ENCODE peak calls at places on chromosomes 7 and 10, in eight cellular contexts. One of them, this sample, is unnamed.

GRCh38 chr7:982511-983181 is at the start of gene CYP2W1:
- DNase-seq in KBM-7: no peak
- DNase-seq in neural progenitor cell: peak; percentile 50
- DNase-seq in T-helper 9 cell: no peak
- DNase-seq in nephron progenitor cell: no peak
- DNase-seq in Peyer's patch: no peak
- DNase-seq in tibial nerve: no peak
- DNase-seq in heart right ventricle: no peak
- DNase-seq in this sample: no peak

GRCh38 chr10:85791846-85792532 is 574.6 kb downstream of the GRID1 start:
- DNase-seq in KBM-7: peak; percentile 21
- DNase-seq in Peyer's patch: no peak
- DNase-seq in tibial nerve: no peak
- DNase-seq in T-helper 9 cell: no peak
- DNase-seq in nephron progenitor cell: no peak
- DNase-seq in heart right ventricle: no peak
- DNase-seq in neural progenitor cell: peak; percentile 30
- DNase-seq in this sample: no peak

GRCh38 chr10:110919971-110920881 is 822 bp downstream of the SHOC2 start:
- DNase-seq in heart right ventricle: peak; percentile 38
- DNase-seq in Peyer's patch: peak; percentile 63
- DNase-seq in nephron progenitor cell: no peak
- DNase-seq in KBM-7: peak; percentile 83
- DNase-seq in T-helper 9 cell: peak; percentile 3
- DNase-seq in tibial nerve: no peak
- DNase-seq in neural progenitor cell: peak; percentile 70
- DNase-seq in this sample: peak; percentile 69

GRCh38 chr10:35754489-35754888 is 112.4 kb upstream of the FZD8 start:
- DNase-seq in heart right ventricle: no peak
- DNase-seq in T-helper 9 cell: no peak
- DNase-seq in neural progenitor cell: no peak
- DNase-seq in KBM-7: no peak
- DNase-seq in tibial nerve: no peak
- DNase-seq in Peyer's patch: no peak
- DNase-seq in nephron progenitor cell: no peak
- DNase-seq in this sample: no peak

GRCh38 chr10:124166431-124167125 is 73.2 kb upstream of the CHST15 start:
- DNase-seq in neural progenitor cell: no peak
- DNase-seq in Peyer's patch: no peak
- DNase-seq in T-helper 9 cell: no peak
- DNase-seq in nephron progenitor cell: no peak
- DNase-seq in KBM-7: no peak
- DNase-seq in tibial nerve: no peak
- DNase-seq in heart right ventricle: no peak
- DNase-seq in this sample: no peak

GRCh38 chr7:37833107-37833817 is 15.1 kb upstream of the NME8 start:
- DNase-seq in heart right ventricle: peak; percentile 19
- DNase-seq in Peyer's patch: no peak
- DNase-seq in tibial nerve: no peak
- DNase-seq in neural progenitor cell: peak; percentile 81
- DNase-seq in nephron progenitor cell: peak; percentile 56
- DNase-seq in KBM-7: peak; percentile 30
- DNase-seq in T-helper 9 cell: peak; percentile 11
- DNase-seq in this sample: peak; percentile 74

GRCh38 chr7:22373388-22373787 is 16.4 kb upstream of the RAPGEF5 start:
- DNase-seq in nephron progenitor cell: no peak
- DNase-seq in T-helper 9 cell: no peak
- DNase-seq in heart right ventricle: no peak
- DNase-seq in neural progenitor cell: no peak
- DNase-seq in KBM-7: no peak
- DNase-seq in tibial nerve: no peak
- DNase-seq in Peyer's patch: no peak
- DNase-seq in this sample: no peak

GRCh38 chr10:58637372-58637771 is 124.7 kb downstream of the BICC1 start:
- DNase-seq in heart right ventricle: no peak
- DNase-seq in T-helper 9 cell: no peak
- DNase-seq in KBM-7: no peak
- DNase-seq in tibial nerve: no peak
- DNase-seq in nephron progenitor cell: no peak
- DNase-seq in neural progenitor cell: no peak
- DNase-seq in Peyer's patch: no peak
- DNase-seq in this sample: no peak

GRCh38 chr10:35635576-35635975 is 6.5 kb downstream of the FZD8 start:
- DNase-seq in Peyer's patch: no peak
- DNase-seq in KBM-7: peak; percentile 75
- DNase-seq in T-helper 9 cell: peak; percentile 12
- DNase-seq in nephron progenitor cell: peak; percentile 60
- DNase-seq in tibial nerve: no peak
- DNase-seq in heart right ventricle: peak; percentile 48
- DNase-seq in neural progenitor cell: peak; percentile 81
- DNase-seq in this sample: no peak

GRCh38 chr10:71217266-71218045 is 5.1 kb downstream of the UNC5B start:
- DNase-seq in Peyer's patch: no peak
- DNase-seq in heart right ventricle: no peak
- DNase-seq in neural progenitor cell: peak; percentile 77
- DNase-seq in T-helper 9 cell: no peak
- DNase-seq in KBM-7: no peak
- DNase-seq in tibial nerve: no peak
- DNase-seq in nephron progenitor cell: peak; percentile 67
- DNase-seq in this sample: peak; percentile 70

GRCh38 chr7:55247466-55247865 is 117.7 kb upstream of the LANCL2 start:
- DNase-seq in Peyer's patch: no peak
- DNase-seq in neural progenitor cell: no peak
- DNase-seq in tibial nerve: no peak
- DNase-seq in T-helper 9 cell: no peak
- DNase-seq in heart right ventricle: no peak
- DNase-seq in nephron progenitor cell: no peak
- DNase-seq in KBM-7: no peak
- DNase-seq in this sample: no peak

GRCh38 chr10:117454502-117454901 is 79.3 kb upstream of the PDZD8 start:
- DNase-seq in neural progenitor cell: no peak
- DNase-seq in nephron progenitor cell: no peak
- DNase-seq in heart right ventricle: no peak
- DNase-seq in tibial nerve: no peak
- DNase-seq in KBM-7: no peak
- DNase-seq in Peyer's patch: no peak
- DNase-seq in T-helper 9 cell: no peak
- DNase-seq in this sample: no peak

GRCh38 chr7:158494162-158494586 is 93.4 kb downstream of the PTPRN2 start:
- DNase-seq in nephron progenitor cell: no peak
- DNase-seq in heart right ventricle: no peak
- DNase-seq in Peyer's patch: no peak
- DNase-seq in T-helper 9 cell: no peak
- DNase-seq in neural progenitor cell: peak; percentile 50
- DNase-seq in tibial nerve: no peak
- DNase-seq in KBM-7: peak; percentile 43
- DNase-seq in this sample: no peak

This sample was measured in sciatic nerve.